ENCODE peak calls at places on chromosomes 12 and 14, in four cellular contexts. One of them, this sample, is unnamed.
A peak's percentile ranks its signal among the peaks of the same experiment; 100 is the strongest.

GRCh38 chr12:110869035-110869434 is 22.2 kb downstream of the CCDC63 start:
- DNase-seq in A549: no peak
- DNase-seq in astrocyte of the spinal cord: no peak
- DNase-seq in AG09309: no peak
- DNase-seq in this sample: no peak

GRCh38 chr14:54366726-54367707 is 29.8 kb upstream of the CDKN3 start:
- DNase-seq in A549: peak; percentile 73
- DNase-seq in astrocyte of the spinal cord: peak; percentile 73
- DNase-seq in AG09309: peak; percentile 57
- DNase-seq in this sample: no peak

GRCh38 chr12:46921754-46922113 is 95.9 kb upstream of the SLC38A4 start:
- DNase-seq in A549: no peak
- DNase-seq in astrocyte of the spinal cord: no peak
- DNase-seq in AG09309: peak; percentile 70
- DNase-seq in this sample: no peak

GRCh38 chr12:47098099-47098498 is 18.3 kb upstream of the AMIGO2 start:
- DNase-seq in A549: no peak
- DNase-seq in astrocyte of the spinal cord: no peak
- DNase-seq in AG09309: no peak
- DNase-seq in this sample: no peak

GRCh38 chr12:47808049-47808448 is 11.7 kb downstream of the HDAC7 start:
- DNase-seq in A549: no peak
- DNase-seq in astrocyte of the spinal cord: peak; percentile 65
- DNase-seq in AG09309: no peak
- DNase-seq in this sample: no peak

GRCh38 chr14:75911883-75912282 is 69.9 kb downstream of the TGFB3 start:
- DNase-seq in A549: no peak
- DNase-seq in astrocyte of the spinal cord: peak; percentile 55
- DNase-seq in AG09309: no peak
- DNase-seq in this sample: no peak

GRCh38 chr12:19759229-19759628 is 319.9 kb downstream of the AEBP2 start:
- DNase-seq in A549: peak; percentile 29
- DNase-seq in astrocyte of the spinal cord: peak; percentile 77
- DNase-seq in AG09309: no peak
- DNase-seq in this sample: peak; percentile 88

GRCh38 chr12:52203126-52203921 is 11.5 kb upstream of the KRT80 start:
- DNase-seq in A549: peak; percentile 96
- DNase-seq in astrocyte of the spinal cord: peak; percentile 57
- DNase-seq in AG09309: no peak
- DNase-seq in this sample: peak; percentile 94

GRCh38 chr12:20596036-20596435 is 99.1 kb upstream of the SLCO1C1 start:
- DNase-seq in A549: no peak
- DNase-seq in astrocyte of the spinal cord: no peak
- DNase-seq in AG09309: no peak
- DNase-seq in this sample: no peak

GRCh38 chr14:35534130-35534883 is at the start of gene INSM2:
- DNase-seq in A549: peak; percentile 62
- DNase-seq in astrocyte of the spinal cord: no peak
- DNase-seq in AG09309: no peak
- DNase-seq in this sample: no peak

GRCh38 chr14:35531960-35532747 is 1.8 kb upstream of the INSM2 start:
- DNase-seq in A549: no peak
- DNase-seq in astrocyte of the spinal cord: no peak
- DNase-seq in AG09309: no peak
- DNase-seq in this sample: no peak

GRCh38 chr14:35534884-35535793 is 1.2 kb downstream of the INSM2 start:
- DNase-seq in A549: peak; percentile 53
- DNase-seq in astrocyte of the spinal cord: peak; percentile 63
- DNase-seq in AG09309: no peak
- DNase-seq in this sample: peak; percentile 95

GRCh38 chr14:35532783-35533356 is 1.1 kb upstream of the INSM2 start:
- DNase-seq in A549: no peak
- DNase-seq in astrocyte of the spinal cord: no peak
- DNase-seq in AG09309: no peak
- DNase-seq in this sample: no peak

GRCh38 chr14:35533357-35534129 is 421 bp upstream of the INSM2 start:
- DNase-seq in A549: peak; percentile 73
- DNase-seq in astrocyte of the spinal cord: peak; percentile 45
- DNase-seq in AG09309: no peak
- DNase-seq in this sample: peak; percentile 88
- TF ChIP-seq CTCF in A549: no peak
- TF ChIP-seq CTCF in astrocyte of the spinal cord: no peak
- TF ChIP-seq CTCF in AG09309: no peak
- TF ChIP-seq CTCF in this sample: no peak

DNA sequence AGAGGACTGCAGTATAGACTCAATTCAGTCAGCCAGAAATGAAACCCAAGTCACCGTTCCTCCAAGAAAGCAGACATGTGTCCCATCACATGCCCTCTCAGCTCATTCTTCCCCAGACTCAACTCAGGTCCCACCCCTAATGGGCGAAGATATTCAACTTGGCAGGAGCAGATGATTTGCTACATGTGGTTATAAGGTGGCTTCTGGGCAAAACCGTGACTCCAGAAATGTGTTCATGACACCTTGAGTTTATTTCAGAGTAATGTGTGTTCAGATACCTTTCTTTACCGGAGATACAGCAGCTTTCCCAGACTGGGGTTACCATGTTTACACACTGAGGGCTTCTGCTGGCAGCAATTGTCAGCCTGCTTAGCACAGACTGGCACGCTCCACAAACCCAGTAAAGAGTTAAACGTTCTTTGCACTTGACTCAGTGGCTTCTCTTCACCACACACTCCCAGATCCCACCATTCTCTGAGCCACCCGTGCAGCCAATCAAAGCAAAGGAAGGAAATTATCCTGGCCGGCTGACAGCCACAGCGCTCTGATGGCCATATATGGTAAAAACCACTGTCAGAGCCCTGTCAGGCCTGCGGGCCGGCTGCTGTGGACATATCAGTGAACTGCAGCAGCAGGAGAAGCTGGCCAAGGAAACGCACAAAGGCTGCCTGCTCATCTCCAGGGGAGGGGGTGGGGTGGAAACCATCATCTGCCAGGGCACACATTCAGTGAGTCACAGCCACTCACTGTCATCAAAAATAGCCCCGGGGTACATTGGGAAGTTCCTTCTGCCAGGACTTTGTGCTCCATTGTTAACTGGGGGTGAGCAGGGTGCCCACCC is 39.9 kb downstream of the CORO1C start:
- DNase-seq in A549: peak; percentile 99
- DNase-seq in astrocyte of the spinal cord: peak; percentile 100
- DNase-seq in AG09309: peak; percentile 98
- DNase-seq in this sample: peak; percentile 75
- TF ChIP-seq CTCF in A549: no peak
- TF ChIP-seq CTCF in astrocyte of the spinal cord: peak; percentile 31
- TF ChIP-seq CTCF in AG09309: peak; percentile 38
- TF ChIP-seq CTCF in this sample: peak; percentile 34

GRCh38 chr14:99274346-99275221 is 2.6 kb upstream of the BCL11B start:
- DNase-seq in A549: peak; percentile 85
- DNase-seq in astrocyte of the spinal cord: peak; percentile 71
- DNase-seq in AG09309: peak; percentile 5
- DNase-seq in this sample: peak; percentile 94
- TF ChIP-seq CTCF in A549: peak; percentile 41
- TF ChIP-seq CTCF in astrocyte of the spinal cord: peak; percentile 44
- TF ChIP-seq CTCF in AG09309: peak; percentile 34
- TF ChIP-seq CTCF in this sample: peak; percentile 23

GRCh38 chr12:54762390-54762789 is 91.9 kb upstream of the MUCL1 start:
- DNase-seq in A549: no peak
- DNase-seq in astrocyte of the spinal cord: no peak
- DNase-seq in AG09309: no peak
- DNase-seq in this sample: no peak

GRCh38 chr12:54765652-54766051 is 88.7 kb upstream of the MUCL1 start:
- DNase-seq in A549: no peak
- DNase-seq in astrocyte of the spinal cord: no peak
- DNase-seq in AG09309: no peak
- DNase-seq in this sample: no peak

GRCh38 chr12:54759751-54760150 is 94.6 kb upstream of the MUCL1 start:
- DNase-seq in A549: peak; percentile 56
- DNase-seq in astrocyte of the spinal cord: no peak
- DNase-seq in AG09309: no peak
- DNase-seq in this sample: peak; percentile 52
- TF ChIP-seq CTCF in A549: peak; percentile 52
- TF ChIP-seq CTCF in astrocyte of the spinal cord: no peak
- TF ChIP-seq CTCF in AG09309: peak; percentile 49
- TF ChIP-seq CTCF in this sample: peak; percentile 46

DNA sequence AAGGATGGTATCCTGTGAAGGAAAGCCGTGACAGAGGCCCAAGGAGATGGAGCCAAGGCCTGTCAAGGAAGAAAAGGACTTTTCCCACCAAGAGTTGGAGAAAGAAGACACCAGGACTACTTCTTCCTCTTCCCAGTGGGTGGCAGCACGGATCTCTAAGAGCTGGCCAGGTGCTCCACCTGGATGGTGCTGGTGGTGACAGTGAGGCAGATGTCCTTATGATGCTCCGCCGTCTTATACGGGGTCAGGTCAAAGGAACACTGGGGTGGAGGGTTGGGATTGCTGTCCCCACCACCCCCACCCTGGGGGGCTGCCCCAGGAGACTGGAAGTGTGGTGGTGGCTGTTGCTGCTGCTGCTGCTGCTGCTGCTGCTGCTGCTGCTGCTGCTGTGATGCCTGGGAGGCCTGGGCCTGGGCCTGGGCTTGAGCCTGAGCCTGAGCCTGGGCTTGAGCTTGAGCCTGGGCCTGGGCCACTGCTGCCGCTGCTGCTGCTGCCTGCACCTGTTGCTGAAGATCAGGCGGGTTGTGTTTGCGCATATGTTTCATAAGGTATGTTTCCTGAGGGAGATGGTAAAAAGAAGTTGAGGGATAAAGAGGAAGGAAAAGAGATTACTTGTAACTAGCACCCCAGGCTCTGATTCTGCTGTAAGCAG is 4.8 kb upstream of the ING4 start:
- DNase-seq in A549: peak; percentile 58
- DNase-seq in astrocyte of the spinal cord: no peak
- DNase-seq in AG09309: no peak
- DNase-seq in this sample: peak; percentile 52
- TF ChIP-seq CTCF in A549: peak; percentile 36
- TF ChIP-seq CTCF in astrocyte of the spinal cord: no peak
- TF ChIP-seq CTCF in AG09309: peak; percentile 17
- TF ChIP-seq CTCF in this sample: no peak

DNA sequence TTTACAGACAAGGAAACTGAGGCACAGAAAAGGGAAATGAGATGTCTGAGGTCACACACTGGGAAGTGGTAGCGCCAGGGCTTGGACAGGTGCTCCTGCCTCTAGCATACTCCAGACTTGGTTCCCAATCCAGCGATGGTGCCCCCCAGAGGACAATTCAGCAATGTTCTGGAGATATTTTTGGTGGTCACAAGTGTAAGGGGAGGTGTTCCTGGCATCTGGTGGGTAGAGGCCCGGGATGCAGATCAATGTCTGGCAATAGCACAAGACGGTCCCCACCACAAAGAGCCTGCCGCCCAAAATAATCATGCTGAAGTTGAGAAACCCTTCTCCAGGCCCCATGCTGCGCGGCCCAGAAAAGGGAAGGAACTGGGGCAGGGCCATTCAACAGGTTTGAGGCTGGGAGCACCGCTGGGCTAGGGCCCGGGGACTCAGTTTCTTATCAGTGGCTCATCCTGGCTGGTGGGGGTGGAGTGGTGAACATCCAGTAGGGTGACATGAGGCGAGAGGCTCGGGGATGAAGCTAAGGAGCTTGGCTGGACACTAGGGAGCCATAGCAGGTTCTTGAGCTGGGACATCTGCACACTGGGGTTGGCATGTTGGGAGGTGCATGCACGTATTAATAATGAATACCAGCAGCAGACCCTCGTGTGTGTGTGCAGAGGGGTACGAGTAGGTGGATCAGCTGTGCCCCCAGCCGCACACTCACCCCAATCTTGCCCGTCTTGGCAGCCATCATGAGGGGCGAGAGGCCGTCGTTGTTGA is 35.1 kb downstream of the TRPV4 start:
- DNase-seq in A549: peak; percentile 46
- DNase-seq in astrocyte of the spinal cord: no peak
- DNase-seq in AG09309: no peak
- DNase-seq in this sample: peak; percentile 74
- TF ChIP-seq CTCF in A549: peak; percentile 30
- TF ChIP-seq CTCF in astrocyte of the spinal cord: no peak
- TF ChIP-seq CTCF in AG09309: peak; percentile 21
- TF ChIP-seq CTCF in this sample: peak; percentile 25

DNA sequence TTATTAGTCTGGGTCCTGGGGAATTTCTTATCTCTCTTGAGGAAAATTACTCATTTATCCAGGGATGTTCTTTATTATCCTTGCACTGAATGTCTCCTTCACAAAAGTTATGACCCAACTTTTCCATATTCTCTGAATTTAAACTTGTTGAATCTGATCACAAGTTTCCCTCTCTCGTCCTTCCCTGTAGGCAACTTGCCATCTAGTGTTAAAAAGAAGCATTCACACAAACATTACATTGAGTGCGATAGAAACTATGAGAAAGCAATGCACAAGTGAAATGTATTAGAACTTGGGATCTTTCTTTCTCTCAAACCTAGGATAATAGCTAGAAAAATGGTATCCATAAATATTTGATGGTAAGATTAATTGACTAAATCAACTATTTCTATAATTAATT is 608.4 kb downstream of the FSCB start:
- DNase-seq in A549: peak; percentile 0
- DNase-seq in astrocyte of the spinal cord: no peak
- DNase-seq in AG09309: no peak
- DNase-seq in this sample: no peak
- TF ChIP-seq CTCF in A549: no peak
- TF ChIP-seq CTCF in astrocyte of the spinal cord: no peak
- TF ChIP-seq CTCF in AG09309: no peak
- TF ChIP-seq CTCF in this sample: no peak

GRCh38 chr12:48954781-48955501 is 2.3 kb downstream of the ARF3 start:
- DNase-seq in A549: no peak
- DNase-seq in astrocyte of the spinal cord: no peak
- DNase-seq in AG09309: no peak
- DNase-seq in this sample: peak; percentile 66
- TF ChIP-seq CTCF in A549: no peak
- TF ChIP-seq CTCF in astrocyte of the spinal cord: no peak
- TF ChIP-seq CTCF in AG09309: no peak
- TF ChIP-seq CTCF in this sample: no peak

GRCh38 chr12:66709893-66710292 is 31.0 kb upstream of the GRIP1 start:
- DNase-seq in A549: no peak
- DNase-seq in astrocyte of the spinal cord: no peak
- DNase-seq in AG09309: no peak
- DNase-seq in this sample: no peak

GRCh38 chr12:66707002-66707697 is 28.3 kb upstream of the GRIP1 start:
- DNase-seq in A549: no peak
- DNase-seq in astrocyte of the spinal cord: no peak
- DNase-seq in AG09309: no peak
- DNase-seq in this sample: no peak

GRCh38 chr12:66713984-66714383 is 35.1 kb upstream of the GRIP1 start:
- DNase-seq in A549: no peak
- DNase-seq in astrocyte of the spinal cord: no peak
- DNase-seq in AG09309: no peak
- DNase-seq in this sample: no peak

GRCh38 chr12:66708704-66709443 is 30.0 kb upstream of the GRIP1 start:
- DNase-seq in A549: no peak
- DNase-seq in astrocyte of the spinal cord: peak; percentile 33
- DNase-seq in AG09309: no peak
- DNase-seq in this sample: no peak

DNA sequence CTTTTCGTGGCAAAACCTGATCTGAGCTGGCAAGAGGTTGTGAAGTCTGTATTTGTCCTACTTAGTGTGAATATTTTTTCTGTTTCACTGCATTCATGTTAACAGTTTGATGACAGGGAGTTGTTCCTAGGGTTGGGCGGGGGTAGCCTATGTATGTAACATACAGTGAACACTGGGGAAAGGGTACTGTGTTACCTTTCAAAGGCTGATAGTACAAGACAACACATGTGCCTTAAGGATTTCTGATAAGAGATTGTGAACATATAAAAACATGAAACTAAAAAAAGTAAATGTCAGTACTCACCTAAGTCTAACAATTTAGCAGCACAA is 30.5 kb upstream of the GRIP1 start:
- DNase-seq in A549: no peak
- DNase-seq in astrocyte of the spinal cord: no peak
- DNase-seq in AG09309: no peak
- DNase-seq in this sample: no peak
- TF ChIP-seq CTCF in A549: no peak
- TF ChIP-seq CTCF in astrocyte of the spinal cord: no peak
- TF ChIP-seq CTCF in AG09309: no peak
- TF ChIP-seq CTCF in this sample: no peak

GRCh38 chr12:107448198-107448597 is 237.4 kb upstream of the PWP1 start:
- DNase-seq in A549: peak; percentile 37
- DNase-seq in astrocyte of the spinal cord: no peak
- DNase-seq in AG09309: no peak
- DNase-seq in this sample: no peak
- TF ChIP-seq CTCF in A549: peak; percentile 38
- TF ChIP-seq CTCF in astrocyte of the spinal cord: peak; percentile 59
- TF ChIP-seq CTCF in AG09309: peak; percentile 49
- TF ChIP-seq CTCF in this sample: peak; percentile 67